ENCODE peak calls at places on chromosomes 1 and 21, in seven cellular contexts. H is anterior cingulate cortex; D is CD4-positive, alpha-beta T cell; J is stimulated activated CD4-positive, alpha-beta T cell treated with anti-CD3 and anti-CD28 coated beads, Interleukin-2, amount 100 ng/mL, for 24 hours; G is kidney; L is neural progenitor cell; A is EL. U is an unnamed sample.

GRCh38 chr1:220575718-220576497 is 48.0 kb downstream of the MARK1 start:
- DNase-seq in H (no peak), D (no peak), J (no peak), G (no peak), L (no peak), A (no peak), U (no peak)

GRCh38 chr1:26915204-26915842 is 1.5 kb upstream of the NR0B2 start:
- DNase-seq in H (no peak), D (no peak), J (no peak), G (no peak), L (no peak), A (no peak), U (no peak)

GRCh38 chr1:15410223-15410883 is 665 bp downstream of the EFHD2 start:
- DNase-seq in H (no peak), D (no peak), J (peak; percentile 41), G (peak; percentile 83), L (peak; percentile 35), A (no peak), U (peak; percentile 1)

GRCh38 chr21:34724131-34724856 is 55.5 kb downstream of the CLIC6 start:
- DNase-seq in H (no peak), D (no peak), J (no peak), G (no peak), L (no peak), A (no peak), U (no peak)

GRCh38 chr1:161921990-161922389 is 101.7 kb downstream of the OLFML2B start:
- DNase-seq in H (no peak), D (no peak), J (no peak), G (no peak), L (no peak), A (peak; percentile 57), U (peak; percentile 22)

GRCh38 chr1:210445485-210445884 is 116.8 kb downstream of the HHAT start:
- DNase-seq in H (no peak), D (no peak), J (no peak), G (no peak), L (no peak), A (no peak), U (no peak)

GRCh38 chr1:199687321-199687720 is 340.2 kb upstream of the NR5A2 start:
- DNase-seq in H (no peak), D (no peak), J (no peak), G (no peak), L (no peak), A (peak; percentile 19), U (no peak)

GRCh38 chr1:242745079-242745478 is 220.6 kb upstream of the PLD5 start:
- DNase-seq in H (no peak), D (no peak), J (no peak), G (no peak), L (no peak), A (no peak), U (no peak)

GRCh38 chr1:207001492-207002245 is 30.9 kb downstream of the C1orf116 start:
- DNase-seq in H (no peak), D (no peak), J (no peak), G (no peak), L (no peak), A (no peak), U (no peak)

GRCh38 chr1:225534772-225535171 is 106.9 kb upstream of the LBR start:
- DNase-seq in H (no peak), D (no peak), J (no peak), G (no peak), L (no peak), A (no peak), U (no peak)

GRCh38 chr1:175891783-175892309 is 148.5 kb upstream of the TNR start:
- DNase-seq in H (no peak), D (no peak), J (no peak), G (no peak), L (no peak), A (no peak), U (no peak)